ENCODE peak calls at places on chromosomes 11 and 22, in six cellular contexts. One of them, this sample, is unnamed. For H3K4me1, the result is how much of the 10 kb centered on the place peaks cover.

GRCh38 chr22:45127866-45128265 is 35.9 kb upstream of the NUP50 start:
- DNase-seq in mucosa of descending colon: no peak
- DNase-seq in CD8-positive, alpha-beta memory T cell: no peak
- DNase-seq in neural progenitor cell: no peak
- DNase-seq in naive thymus-derived CD4-positive, alpha-beta T cell: no peak
- DNase-seq in tibial artery: no peak
- DNase-seq in this sample: no peak

GRCh38 chr22:24500251-24500820 is 5.2 kb downstream of the UPB1 start:
- DNase-seq in mucosa of descending colon: no peak
- DNase-seq in CD8-positive, alpha-beta memory T cell: no peak
- DNase-seq in neural progenitor cell: peak
- DNase-seq in naive thymus-derived CD4-positive, alpha-beta T cell: no peak
- DNase-seq in tibial artery: no peak
- DNase-seq in this sample: no peak

GRCh38 chr11:85531498-85531897 is 95.6 kb downstream of the DLG2 start:
- DNase-seq in mucosa of descending colon: no peak
- DNase-seq in CD8-positive, alpha-beta memory T cell: no peak
- DNase-seq in neural progenitor cell: peak
- DNase-seq in naive thymus-derived CD4-positive, alpha-beta T cell: no peak
- DNase-seq in tibial artery: no peak
- DNase-seq in this sample: no peak

GRCh38 chr11:40647290-40647689 is 812.2 kb downstream of the LRRC4C start:
- DNase-seq in mucosa of descending colon: no peak
- DNase-seq in CD8-positive, alpha-beta memory T cell: no peak
- DNase-seq in neural progenitor cell: no peak
- DNase-seq in naive thymus-derived CD4-positive, alpha-beta T cell: no peak
- DNase-seq in tibial artery: no peak
- DNase-seq in this sample: no peak

GRCh38 chr22:27358096-27358870 is 443.3 kb downstream of the MN1 start:
- DNase-seq in mucosa of descending colon: no peak
- DNase-seq in CD8-positive, alpha-beta memory T cell: no peak
- DNase-seq in neural progenitor cell: peak
- DNase-seq in naive thymus-derived CD4-positive, alpha-beta T cell: no peak
- DNase-seq in tibial artery: no peak
- DNase-seq in this sample: no peak

GRCh38 chr11:73996161-73996747 is 12.6 kb downstream of the UCP3 start:
- DNase-seq in mucosa of descending colon: no peak
- DNase-seq in CD8-positive, alpha-beta memory T cell: no peak
- DNase-seq in neural progenitor cell: no peak
- DNase-seq in naive thymus-derived CD4-positive, alpha-beta T cell: no peak
- DNase-seq in tibial artery: no peak
- DNase-seq in this sample: no peak

GRCh38 chr11:2166091-2166851 is 5.3 kb upstream of the INS start:
- DNase-seq in mucosa of descending colon: peak
- DNase-seq in CD8-positive, alpha-beta memory T cell: peak
- DNase-seq in neural progenitor cell: peak
- DNase-seq in naive thymus-derived CD4-positive, alpha-beta T cell: no peak
- DNase-seq in tibial artery: no peak
- DNase-seq in this sample: no peak

GRCh38 chr11:100550910-100551309 is 136.2 kb upstream of the ARHGAP42 start:
- DNase-seq in mucosa of descending colon: no peak
- DNase-seq in CD8-positive, alpha-beta memory T cell: no peak
- DNase-seq in neural progenitor cell: no peak
- DNase-seq in naive thymus-derived CD4-positive, alpha-beta T cell: no peak
- DNase-seq in tibial artery: no peak
- DNase-seq in this sample: no peak

GRCh38 chr11:128473631-128474030 is 113.7 kb downstream of the ETS1 start:
- DNase-seq in mucosa of descending colon: no peak
- DNase-seq in CD8-positive, alpha-beta memory T cell: peak
- DNase-seq in neural progenitor cell: no peak
- DNase-seq in naive thymus-derived CD4-positive, alpha-beta T cell: no peak
- DNase-seq in tibial artery: no peak
- DNase-seq in this sample: no peak

GRCh38 chr11:119795231-119795630 is 66.2 kb upstream of the NECTIN1 start:
- DNase-seq in mucosa of descending colon: no peak
- DNase-seq in CD8-positive, alpha-beta memory T cell: no peak
- DNase-seq in neural progenitor cell: no peak
- DNase-seq in naive thymus-derived CD4-positive, alpha-beta T cell: no peak
- DNase-seq in tibial artery: no peak
- DNase-seq in this sample: no peak

GRCh38 chr22:50674606-50675552 is 2.3 kb downstream of the SHANK3 start:
- DNase-seq in mucosa of descending colon: peak
- DNase-seq in CD8-positive, alpha-beta memory T cell: peak
- DNase-seq in neural progenitor cell: peak
- DNase-seq in naive thymus-derived CD4-positive, alpha-beta T cell: no peak
- DNase-seq in tibial artery: no peak
- DNase-seq in this sample: no peak

GRCh38 chr11:86708671-86709070 is 36.3 kb upstream of the ME3 start:
- DNase-seq in mucosa of descending colon: no peak
- DNase-seq in CD8-positive, alpha-beta memory T cell: no peak
- DNase-seq in neural progenitor cell: no peak
- DNase-seq in naive thymus-derived CD4-positive, alpha-beta T cell: no peak
- DNase-seq in tibial artery: no peak
- DNase-seq in this sample: no peak

GRCh38 chr11:86703992-86704391 is 31.6 kb upstream of the ME3 start:
- DNase-seq in mucosa of descending colon: no peak
- DNase-seq in CD8-positive, alpha-beta memory T cell: no peak
- DNase-seq in neural progenitor cell: no peak
- DNase-seq in naive thymus-derived CD4-positive, alpha-beta T cell: no peak
- DNase-seq in tibial artery: no peak
- DNase-seq in this sample: no peak

GRCh38 chr11:86704710-86705109 is 32.3 kb upstream of the ME3 start:
- DNase-seq in mucosa of descending colon: no peak
- DNase-seq in CD8-positive, alpha-beta memory T cell: no peak
- DNase-seq in neural progenitor cell: no peak
- DNase-seq in naive thymus-derived CD4-positive, alpha-beta T cell: no peak
- DNase-seq in tibial artery: no peak
- DNase-seq in this sample: no peak

GRCh38 chr11:86702387-86702983 is 30.1 kb upstream of the ME3 start:
- DNase-seq in mucosa of descending colon: peak
- DNase-seq in CD8-positive, alpha-beta memory T cell: no peak
- DNase-seq in neural progenitor cell: no peak
- DNase-seq in naive thymus-derived CD4-positive, alpha-beta T cell: no peak
- DNase-seq in tibial artery: no peak
- DNase-seq in this sample: no peak

GRCh38 chr11:86706341-86707131 is 34.1 kb upstream of the ME3 start:
- DNase-seq in mucosa of descending colon: no peak
- DNase-seq in CD8-positive, alpha-beta memory T cell: no peak
- DNase-seq in neural progenitor cell: no peak
- DNase-seq in naive thymus-derived CD4-positive, alpha-beta T cell: no peak
- DNase-seq in tibial artery: no peak
- DNase-seq in this sample: no peak
- H3K4me1 ChIP-seq in mucosa of descending colon: under half
- H3K4me1 ChIP-seq in CD8-positive, alpha-beta memory T cell: under half
- H3K4me1 ChIP-seq in neural progenitor cell: under half
- H3K4me1 ChIP-seq in naive thymus-derived CD4-positive, alpha-beta T cell: under half
- H3K4me1 ChIP-seq in tibial artery: under half
- H3K4me1 ChIP-seq in this sample: under half

GRCh38 chr11:111731839-111732238 is 34.4 kb downstream of the PPP2R1B start:
- DNase-seq in mucosa of descending colon: no peak
- DNase-seq in CD8-positive, alpha-beta memory T cell: no peak
- DNase-seq in neural progenitor cell: no peak
- DNase-seq in naive thymus-derived CD4-positive, alpha-beta T cell: no peak
- DNase-seq in tibial artery: peak
- DNase-seq in this sample: no peak
- H3K4me1 ChIP-seq in mucosa of descending colon: under half
- H3K4me1 ChIP-seq in CD8-positive, alpha-beta memory T cell: under half
- H3K4me1 ChIP-seq in neural progenitor cell: under half
- H3K4me1 ChIP-seq in naive thymus-derived CD4-positive, alpha-beta T cell: under half
- H3K4me1 ChIP-seq in tibial artery: half or more
- H3K4me1 ChIP-seq in this sample: half or more

GRCh38 chr22:35394810-35395563 is 5.0 kb upstream of the MCM5 start:
- DNase-seq in mucosa of descending colon: no peak
- DNase-seq in CD8-positive, alpha-beta memory T cell: no peak
- DNase-seq in neural progenitor cell: no peak
- DNase-seq in naive thymus-derived CD4-positive, alpha-beta T cell: no peak
- DNase-seq in tibial artery: no peak
- DNase-seq in this sample: no peak

GRCh38 chr22:35393116-35394010 is 6.6 kb upstream of the MCM5 start:
- DNase-seq in mucosa of descending colon: no peak
- DNase-seq in CD8-positive, alpha-beta memory T cell: no peak
- DNase-seq in neural progenitor cell: no peak
- DNase-seq in naive thymus-derived CD4-positive, alpha-beta T cell: no peak
- DNase-seq in tibial artery: no peak
- DNase-seq in this sample: no peak

GRCh38 chr22:35390933-35391332 is 9.0 kb upstream of the MCM5 start:
- DNase-seq in mucosa of descending colon: no peak
- DNase-seq in CD8-positive, alpha-beta memory T cell: no peak
- DNase-seq in neural progenitor cell: no peak
- DNase-seq in naive thymus-derived CD4-positive, alpha-beta T cell: no peak
- DNase-seq in tibial artery: no peak
- DNase-seq in this sample: no peak

GRCh38 chr22:35392357-35392756 is 7.6 kb upstream of the MCM5 start:
- DNase-seq in mucosa of descending colon: peak
- DNase-seq in CD8-positive, alpha-beta memory T cell: no peak
- DNase-seq in neural progenitor cell: no peak
- DNase-seq in naive thymus-derived CD4-positive, alpha-beta T cell: no peak
- DNase-seq in tibial artery: no peak
- DNase-seq in this sample: no peak

GRCh38 chr22:35394011-35394312 is 6.0 kb upstream of the MCM5 start:
- DNase-seq in mucosa of descending colon: no peak
- DNase-seq in CD8-positive, alpha-beta memory T cell: no peak
- DNase-seq in neural progenitor cell: no peak
- DNase-seq in naive thymus-derived CD4-positive, alpha-beta T cell: no peak
- DNase-seq in tibial artery: no peak
- DNase-seq in this sample: no peak
- H3K4me1 ChIP-seq in mucosa of descending colon: under half
- H3K4me1 ChIP-seq in CD8-positive, alpha-beta memory T cell: under half
- H3K4me1 ChIP-seq in neural progenitor cell: under half
- H3K4me1 ChIP-seq in naive thymus-derived CD4-positive, alpha-beta T cell: under half
- H3K4me1 ChIP-seq in tibial artery: under half
- H3K4me1 ChIP-seq in this sample: under half

DNA sequence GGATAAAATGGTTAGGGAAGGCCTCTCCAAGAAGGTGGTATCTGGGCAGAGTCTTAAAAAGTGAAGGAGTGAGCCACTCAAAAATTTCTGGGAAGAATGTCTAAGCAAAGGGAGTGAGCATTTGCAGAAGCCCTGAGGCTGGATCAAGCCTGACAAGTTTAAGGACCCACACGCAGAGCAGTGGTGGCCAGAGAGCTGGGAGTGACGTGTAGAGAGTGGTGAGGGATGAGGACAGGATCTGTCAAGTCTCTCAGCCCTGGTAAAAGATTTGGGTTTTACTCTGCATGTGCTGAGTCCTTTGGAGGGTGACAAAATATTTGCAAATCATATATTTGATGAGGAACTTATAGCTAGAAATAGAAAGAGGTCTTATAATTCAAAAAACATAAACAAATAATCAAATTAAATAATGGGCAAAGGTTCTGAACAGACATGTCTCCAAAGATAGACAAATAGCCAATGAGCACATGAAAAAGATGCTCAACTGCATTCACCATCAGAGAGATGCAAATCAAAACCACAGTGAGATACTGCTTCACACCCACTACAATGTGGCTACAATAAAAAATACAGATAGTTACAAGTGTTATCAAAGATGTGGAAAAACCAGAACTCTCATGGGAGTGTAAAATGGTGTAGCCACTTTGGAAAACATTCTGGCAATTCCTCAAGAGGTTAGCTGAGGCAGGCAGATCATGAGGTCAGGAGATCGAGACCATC is 107.2 kb upstream of the NNMT start:
- DNase-seq in mucosa of descending colon: no peak
- DNase-seq in CD8-positive, alpha-beta memory T cell: no peak
- DNase-seq in neural progenitor cell: no peak
- DNase-seq in naive thymus-derived CD4-positive, alpha-beta T cell: no peak
- DNase-seq in tibial artery: no peak
- DNase-seq in this sample: no peak
- H3K4me1 ChIP-seq in mucosa of descending colon: under half
- H3K4me1 ChIP-seq in CD8-positive, alpha-beta memory T cell: under half
- H3K4me1 ChIP-seq in neural progenitor cell: under half
- H3K4me1 ChIP-seq in naive thymus-derived CD4-positive, alpha-beta T cell: under half
- H3K4me1 ChIP-seq in tibial artery: half or more
- H3K4me1 ChIP-seq in this sample: under half

GRCh38 chr11:114109206-114110090 is 49.9 kb downstream of the ZBTB16 start:
- DNase-seq in mucosa of descending colon: no peak
- DNase-seq in CD8-positive, alpha-beta memory T cell: no peak
- DNase-seq in neural progenitor cell: no peak
- DNase-seq in naive thymus-derived CD4-positive, alpha-beta T cell: no peak
- DNase-seq in tibial artery: no peak
- DNase-seq in this sample: no peak

GRCh38 chr11:114111369-114112042 is 52.0 kb downstream of the ZBTB16 start:
- DNase-seq in mucosa of descending colon: no peak
- DNase-seq in CD8-positive, alpha-beta memory T cell: no peak
- DNase-seq in neural progenitor cell: no peak
- DNase-seq in naive thymus-derived CD4-positive, alpha-beta T cell: no peak
- DNase-seq in tibial artery: no peak
- DNase-seq in this sample: no peak

GRCh38 chr11:114108501-114109205 is 49.1 kb downstream of the ZBTB16 start:
- DNase-seq in mucosa of descending colon: no peak
- DNase-seq in CD8-positive, alpha-beta memory T cell: no peak
- DNase-seq in neural progenitor cell: no peak
- DNase-seq in naive thymus-derived CD4-positive, alpha-beta T cell: no peak
- DNase-seq in tibial artery: no peak
- DNase-seq in this sample: no peak

GRCh38 chr11:114110123-114110522 is 50.6 kb downstream of the ZBTB16 start:
- DNase-seq in mucosa of descending colon: no peak
- DNase-seq in CD8-positive, alpha-beta memory T cell: no peak
- DNase-seq in neural progenitor cell: no peak
- DNase-seq in naive thymus-derived CD4-positive, alpha-beta T cell: no peak
- DNase-seq in tibial artery: no peak
- DNase-seq in this sample: no peak

DNA sequence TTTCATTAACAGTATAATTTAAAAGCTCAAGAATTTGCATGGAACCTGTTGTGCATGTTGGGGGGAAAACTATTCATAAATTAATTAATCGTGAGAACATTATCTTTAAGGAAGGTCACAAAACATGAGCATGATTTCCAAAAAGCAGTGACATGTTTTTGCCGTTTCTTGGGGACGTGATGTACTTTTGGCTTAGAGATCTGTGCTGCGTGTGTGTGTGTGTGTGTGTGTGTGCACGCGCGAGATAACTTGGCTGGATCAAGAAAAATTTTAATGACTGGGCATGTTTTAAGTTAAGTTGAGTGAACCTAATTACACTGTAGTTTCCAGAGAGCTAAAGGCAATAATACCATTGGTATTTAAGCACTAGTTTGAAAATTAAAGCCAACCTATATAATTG is 51.4 kb downstream of the ZBTB16 start:
- DNase-seq in mucosa of descending colon: no peak
- DNase-seq in CD8-positive, alpha-beta memory T cell: no peak
- DNase-seq in neural progenitor cell: no peak
- DNase-seq in naive thymus-derived CD4-positive, alpha-beta T cell: no peak
- DNase-seq in tibial artery: peak
- DNase-seq in this sample: peak
- H3K4me1 ChIP-seq in mucosa of descending colon: under half
- H3K4me1 ChIP-seq in CD8-positive, alpha-beta memory T cell: under half
- H3K4me1 ChIP-seq in neural progenitor cell: half or more
- H3K4me1 ChIP-seq in naive thymus-derived CD4-positive, alpha-beta T cell: under half
- H3K4me1 ChIP-seq in tibial artery: half or more
- H3K4me1 ChIP-seq in this sample: under half

DNA sequence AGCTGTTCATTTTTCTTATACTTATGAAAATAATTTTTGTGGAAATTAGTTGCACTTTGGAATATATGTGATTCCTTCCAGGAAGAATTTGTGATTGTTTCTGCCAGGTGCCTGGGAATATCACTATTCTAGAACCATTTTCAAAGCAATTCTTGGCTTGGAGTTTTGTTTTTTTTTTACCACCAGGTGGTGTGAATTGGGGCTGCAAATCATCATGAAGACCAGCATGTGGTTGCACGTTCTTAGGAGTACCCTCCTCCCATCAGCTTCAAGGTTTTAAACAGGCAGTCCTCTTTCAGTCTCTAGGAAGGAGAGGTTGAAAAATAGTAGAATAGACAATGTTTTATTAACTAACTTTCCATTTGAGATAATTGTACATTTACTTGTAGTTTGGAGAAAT is 25.9 kb downstream of the USP47 start:
- DNase-seq in mucosa of descending colon: no peak
- DNase-seq in CD8-positive, alpha-beta memory T cell: no peak
- DNase-seq in neural progenitor cell: no peak
- DNase-seq in naive thymus-derived CD4-positive, alpha-beta T cell: no peak
- DNase-seq in tibial artery: no peak
- DNase-seq in this sample: no peak
- H3K4me1 ChIP-seq in mucosa of descending colon: under half
- H3K4me1 ChIP-seq in CD8-positive, alpha-beta memory T cell: half or more
- H3K4me1 ChIP-seq in neural progenitor cell: under half
- H3K4me1 ChIP-seq in naive thymus-derived CD4-positive, alpha-beta T cell: under half
- H3K4me1 ChIP-seq in tibial artery: half or more
- H3K4me1 ChIP-seq in this sample: under half